ENCODE peak calls at places on chromosomes 4 and X, in four cellular contexts. C, O, F and I are unnamed samples.

GRCh38 chrX:82585868-82586267 is 922.2 kb upstream of the POU3F4 start:
- DNase-seq in O (no peak), F (no peak), C (no peak), I (no peak)

GRCh38 chr4:66658809-66659208 is 886.5 kb downstream of the CENPC start:
- DNase-seq in O (no peak), F (no peak), C (no peak), I (no peak)

GRCh38 chr4:53527930-53528329 is 63.4 kb downstream of the LNX1 start:
- DNase-seq in F (no peak), O (no peak), C (no peak), I (no peak)

GRCh38 chr4:154082760-154083530 is 294.1 kb upstream of the SFRP2 start:
- DNase-seq in O (peak), C (no peak), F (peak), I (peak)

GRCh38 chr4:72887152-72887551 is 182.4 kb downstream of the COX18 start:
- DNase-seq in C (no peak), F (no peak), O (no peak), I (no peak)

GRCh38 chr4:113952452-113953029 is 26.9 kb downstream of the ARSJ start:
- DNase-seq in O (peak), F (peak), C (peak), I (peak)

GRCh38 chr4:173766231-173766630 is 236.2 kb upstream of the HAND2 start:
- DNase-seq in F (no peak), O (no peak), C (peak), I (peak)

GRCh38 chr4:90245837-90246236 is 118.6 kb downstream of the CCSER1 start:
- DNase-seq in C (no peak), F (no peak), O (no peak), I (no peak)

GRCh38 chr4:13137400-13137799 is 346.7 kb downstream of the RAB28 start:
- DNase-seq in C (no peak), O (no peak), F (no peak), I (no peak)

GRCh38 chrX:2608638-2609430 is 82.3 kb upstream of the CD99 start:
- DNase-seq in C (peak), F (peak), O (peak), I (peak)

GRCh38 chr4:158193171-158193749 is 17.0 kb upstream of the TMEM144 start:
- DNase-seq in F (peak), C (peak), O (no peak), I (peak)

GRCh38 chr4:23084559-23085248 is 392.0 kb downstream of the GBA3 start:
- DNase-seq in O (no peak), C (no peak), F (no peak), I (no peak)

GRCh38 chr4:165355900-165356300 is 22.9 kb upstream of the CPE start:
- DNase-seq in O (no peak), F (peak), C (peak), I (peak)

GRCh38 chr4:22191565-22192301 is 243.2 kb upstream of the KCNIP4 start:
- DNase-seq in O (peak), F (no peak), C (no peak), I (no peak)

GRCh38 chrX:153449306-153450113 is 3.7 kb upstream of the TREX2 start:
- DNase-seq in C (no peak), F (no peak), O (no peak), I (no peak)

GRCh38 chr4:181728567-181728966 is 514.6 kb upstream of the TENM3 start:
- DNase-seq in C (peak), O (no peak), F (no peak), I (no peak)

GRCh38 chr4:5812506-5813229 is 80.2 kb downstream of the CRMP1 start:
- DNase-seq in F (peak), C (peak), O (no peak), I (peak)

GRCh38 chrX:11214346-11215190 is 78.6 kb upstream of the AMELX start:
- DNase-seq in O (no peak), C (no peak), F (no peak), I (no peak)

GRCh38 chr4:40194602-40195161 is 2.1 kb upstream of the RHOH start:
- DNase-seq in O (no peak), F (no peak), C (peak), I (peak)

GRCh38 chr4:28388471-28388870 is 1527.8 kb downstream of the STIM2 start:
- DNase-seq in C (peak), O (no peak), F (no peak), I (no peak)

GRCh38 chrX:69107747-69108410 is 57.4 kb downstream of the PJA1 start:
- DNase-seq in F (no peak), O (no peak), C (no peak), I (no peak)
- H3K14ac ChIP-seq in F (no peak), O (no peak), C (no peak), I (no peak)

GRCh38 chr4:105022811-105023667 is 123.6 kb upstream of the TET2 start:
- DNase-seq in C (peak), O (no peak), F (no peak), I (peak)
- H3K14ac ChIP-seq in C (no peak), O (no peak), F (no peak), I (no peak)

GRCh38 chr4:56049428-56050212 is 100.9 kb downstream of the CEP135 start:
- DNase-seq in C (no peak), O (peak), F (peak), I (peak)
- H3K14ac ChIP-seq in C (no peak), O (no peak), F (peak), I (no peak)

GRCh38 chr4:24208691-24209090 is 318.8 kb upstream of the PPARGC1A start:
- DNase-seq in C (no peak), F (no peak), O (no peak), I (no peak)
- H3K14ac ChIP-seq in C (no peak), F (no peak), O (no peak), I (no peak)

DNA sequence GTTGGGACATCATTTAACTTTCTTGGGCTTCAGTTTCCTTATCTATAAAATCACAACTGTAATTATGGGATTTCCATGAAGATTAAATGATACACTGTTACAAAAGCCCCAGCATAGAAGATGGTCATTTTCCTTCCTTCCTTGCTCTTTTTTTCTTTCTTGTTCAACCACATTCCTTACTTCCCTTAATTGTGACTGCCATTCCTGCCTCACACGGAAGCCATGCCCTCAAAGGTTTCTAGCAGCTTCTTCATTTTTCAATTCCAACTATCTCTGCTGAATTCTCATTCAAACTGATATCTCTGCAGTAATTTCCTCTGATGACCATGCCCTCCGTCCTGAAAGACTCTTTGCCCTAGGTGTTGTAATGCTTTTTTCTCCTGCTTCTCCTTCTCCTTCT is 311.8 kb downstream of the PPP3CA start:
- DNase-seq in C (no peak), F (no peak), O (no peak), I (no peak)
- H3K14ac ChIP-seq in C (no peak), F (no peak), O (no peak), I (no peak)

DNA sequence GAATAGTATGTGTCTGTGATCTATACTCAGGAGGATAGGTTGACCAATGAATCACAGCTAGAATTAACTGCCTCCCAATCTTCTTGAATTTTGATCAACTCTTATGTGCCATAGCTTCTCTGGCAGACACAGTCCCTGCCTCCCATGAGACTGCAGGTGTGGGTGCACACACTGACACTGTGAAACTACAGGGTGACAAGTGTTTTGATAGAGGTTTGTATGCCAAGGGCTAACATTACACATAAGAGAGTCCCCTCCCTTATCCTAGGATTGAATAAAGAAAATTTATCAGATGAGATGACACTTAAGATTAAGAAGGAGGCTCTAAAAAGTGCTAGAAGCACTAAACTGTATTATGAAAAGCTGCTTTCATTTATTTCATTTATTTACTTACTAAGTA is 218.4 kb upstream of the BMP3 start:
- DNase-seq in O (no peak), F (no peak), C (no peak), I (no peak)
- H3K14ac ChIP-seq in O (no peak), F (no peak), C (no peak), I (no peak)

GRCh38 chr4:74311696-74312313 is 3.5 kb downstream of the EPGN start:
- DNase-seq in C (peak), O (no peak), F (peak), I (peak)
- H3K14ac ChIP-seq in C (no peak), O (no peak), F (no peak), I (no peak)

GRCh38 chrX:13468096-13468495 is 101.3 kb upstream of the EGFL6 start:
- DNase-seq in C (no peak), O (no peak), F (no peak), I (no peak)
- H3K14ac ChIP-seq in C (no peak), O (no peak), F (no peak), I (no peak)

GRCh38 chr4:102825261-102826071 is 1.9 kb downstream of the UBE2D3 start:
- DNase-seq in O (no peak), F (peak), C (peak), I (peak)
- H3K14ac ChIP-seq in O (no peak), F (no peak), C (peak), I (no peak)